ENCODE peak calls at places on chromosomes 4 and X, in four cellular contexts. O is Peyer's patch; E is activated CD8-positive, alpha-beta T cell treated with anti-CD3 and anti-CD28 coated beads for 36 hours; K is hepatocyte. W is an unnamed sample.

GRCh38 chrX:9137152-9137551 is 103.2 kb upstream of the FAM9B start:
- DNase-seq in O (no peak), E (no peak), K (no peak), W (no peak)

GRCh38 chr4:112325522-112325921 is 28.4 kb downstream of the ALPK1 start:
- DNase-seq in O (no peak), E (no peak), K (no peak), W (no peak)

GRCh38 chr4:99457676-99458075 is 22.5 kb upstream of the ADH7 start:
- DNase-seq in O (no peak), E (no peak), K (no peak), W (no peak)

GRCh38 chrX:10166731-10167149 is 10.0 kb downstream of the CLCN4 start:
- DNase-seq in O (no peak), E (no peak), K (no peak), W (no peak)

GRCh38 chrX:113594504-113594903 is 753.9 kb upstream of the AMOT start:
- DNase-seq in O (no peak), E (no peak), K (no peak), W (no peak)

GRCh38 chrX:15549189-15550012 is 48.8 kb downstream of the BMX start:
- DNase-seq in O (no peak), E (no peak), K (no peak), W (no peak)

GRCh38 chr4:133720001-133720400 is 481.6 kb downstream of the PABPC4L start:
- DNase-seq in O (no peak), E (no peak), K (no peak), W (no peak)

GRCh38 chrX:49816435-49816834 is 12.7 kb upstream of the PAGE4 start:
- DNase-seq in O (no peak), E (no peak), K (no peak), W (no peak)

GRCh38 chr4:180203349-180203748 is 2039.9 kb upstream of the TENM3 start:
- DNase-seq in O (no peak), E (peak), K (no peak), W (no peak)

GRCh38 chr4:53346920-53347852 is 18.7 kb downstream of the SCFD2 start:
- DNase-seq in O (no peak), E (no peak), K (no peak), W (no peak)

GRCh38 chrX:31124536-31124935 is 52.7 kb upstream of the FTHL17 start:
- DNase-seq in O (no peak), E (no peak), K (no peak), W (no peak)

GRCh38 chr4:8724436-8725070 is 132.0 kb downstream of the CPZ start:
- DNase-seq in O (peak), E (no peak), K (no peak), W (no peak)

GRCh38 chr4:140078366-140078765 is 75.6 kb downstream of the MAML3 start:
- DNase-seq in O (no peak), E (no peak), K (no peak), W (no peak)

GRCh38 chrX:44400588-44400987 is 57.1 kb upstream of the EFHC2 start:
- DNase-seq in O (no peak), E (peak), K (peak), W (no peak)

GRCh38 chrX:37993857-37994619 is 12.3 kb upstream of the SYTL5 start:
- DNase-seq in O (no peak), E (peak), K (peak), W (no peak)

W was measured in esophagus muscularis mucosa.